ENCODE peak calls at places on chromosomes 12 and 14, in seven cellular contexts. One of them, this sample, is unnamed.

GRCh38 chr14:64720190-64720589 is 16.0 kb downstream of the PLEKHG3 start:
- DNase-seq in HepG2: peak
- DNase-seq in SK-N-SH: no peak
- DNase-seq in GM12878: no peak
- DNase-seq in H1: no peak
- DNase-seq in K562: no peak
- DNase-seq in HCT116: peak
- DNase-seq in this sample: peak

GRCh38 chr14:95505030-95505589 is 11.3 kb downstream of the SYNE3 start:
- DNase-seq in HepG2: no peak
- DNase-seq in SK-N-SH: no peak
- DNase-seq in K562: no peak
- DNase-seq in H1: no peak
- DNase-seq in GM12878: no peak
- DNase-seq in HCT116: no peak
- DNase-seq in this sample: no peak

GRCh38 chr14:89941830-89942377 is 12.6 kb downstream of the EFCAB11 start:
- DNase-seq in GM12878: no peak
- DNase-seq in H1: no peak
- DNase-seq in HepG2: no peak
- DNase-seq in SK-N-SH: no peak
- DNase-seq in K562: no peak
- DNase-seq in HCT116: no peak
- DNase-seq in this sample: no peak

GRCh38 chr12:46926536-46926935 is 100.7 kb upstream of the SLC38A4 start:
- DNase-seq in H1: no peak
- DNase-seq in SK-N-SH: no peak
- DNase-seq in HCT116: no peak
- DNase-seq in K562: no peak
- DNase-seq in HepG2: no peak
- DNase-seq in GM12878: no peak
- DNase-seq in this sample: no peak

GRCh38 chr14:20836668-20837338 is 34.2 kb upstream of the RNASE1 start:
- DNase-seq in HepG2: peak
- DNase-seq in GM12878: no peak
- DNase-seq in SK-N-SH: no peak
- DNase-seq in HCT116: peak
- DNase-seq in H1: no peak
- DNase-seq in K562: peak
- DNase-seq in this sample: peak

GRCh38 chr12:56104815-56105476 is 587 bp downstream of the PA2G4 start:
- DNase-seq in H1: no peak
- DNase-seq in SK-N-SH: peak
- DNase-seq in HepG2: no peak
- DNase-seq in GM12878: no peak
- DNase-seq in K562: peak
- DNase-seq in HCT116: no peak
- DNase-seq in this sample: peak

GRCh38 chr14:64990291-64990690 is 3.6 kb downstream of the FNTB start:
- DNase-seq in GM12878: no peak
- DNase-seq in H1: no peak
- DNase-seq in HepG2: no peak
- DNase-seq in K562: no peak
- DNase-seq in SK-N-SH: no peak
- DNase-seq in HCT116: no peak
- DNase-seq in this sample: no peak

GRCh38 chr14:55698051-55698450 is 118.0 kb downstream of the KTN1 start:
- DNase-seq in K562: no peak
- DNase-seq in H1: no peak
- DNase-seq in HepG2: no peak
- DNase-seq in SK-N-SH: no peak
- DNase-seq in HCT116: no peak
- DNase-seq in GM12878: no peak
- DNase-seq in this sample: no peak

GRCh38 chr12:117000316-117000715 is 89.6 kb downstream of the FBXW8 start:
- DNase-seq in SK-N-SH: no peak
- DNase-seq in H1: no peak
- DNase-seq in HCT116: no peak
- DNase-seq in K562: no peak
- DNase-seq in GM12878: no peak
- DNase-seq in HepG2: no peak
- DNase-seq in this sample: no peak

GRCh38 chr14:103105580-103106168 is 11.1 kb downstream of the EXOC3L4 start:
- DNase-seq in HepG2: no peak
- DNase-seq in K562: no peak
- DNase-seq in HCT116: no peak
- DNase-seq in SK-N-SH: no peak
- DNase-seq in H1: no peak
- DNase-seq in GM12878: no peak
- DNase-seq in this sample: peak

GRCh38 chr12:93387780-93388179 is 10.1 kb downstream of the NUDT4 start:
- DNase-seq in HepG2: no peak
- DNase-seq in SK-N-SH: no peak
- DNase-seq in GM12878: no peak
- DNase-seq in HCT116: no peak
- DNase-seq in K562: no peak
- DNase-seq in H1: no peak
- DNase-seq in this sample: no peak

GRCh38 chr12:65755596-65755978 is 68.7 kb upstream of the HMGA2 start:
- DNase-seq in HepG2: no peak
- DNase-seq in HCT116: no peak
- DNase-seq in SK-N-SH: no peak
- DNase-seq in GM12878: no peak
- DNase-seq in K562: no peak
- DNase-seq in H1: no peak
- DNase-seq in this sample: no peak

GRCh38 chr14:104346112-104346462 is 207.7 kb downstream of the KIF26A start:
- DNase-seq in K562: no peak
- DNase-seq in SK-N-SH: no peak
- DNase-seq in GM12878: no peak
- DNase-seq in HepG2: no peak
- DNase-seq in HCT116: no peak
- DNase-seq in H1: no peak
- DNase-seq in this sample: no peak

GRCh38 chr14:102215071-102215470 is 75.4 kb downstream of the WDR20 start:
- DNase-seq in SK-N-SH: no peak
- DNase-seq in HCT116: no peak
- DNase-seq in K562: no peak
- DNase-seq in GM12878: no peak
- DNase-seq in H1: no peak
- DNase-seq in HepG2: no peak
- DNase-seq in this sample: no peak

GRCh38 chr12:19652391-19652790 is 213.1 kb downstream of the AEBP2 start:
- DNase-seq in GM12878: no peak
- DNase-seq in HepG2: no peak
- DNase-seq in H1: no peak
- DNase-seq in SK-N-SH: no peak
- DNase-seq in HCT116: no peak
- DNase-seq in K562: no peak
- DNase-seq in this sample: no peak

GRCh38 chr14:96105921-96106441 is 66.8 kb downstream of the C14orf132 start:
- DNase-seq in GM12878: no peak
- DNase-seq in K562: no peak
- DNase-seq in SK-N-SH: no peak
- DNase-seq in HCT116: no peak
- DNase-seq in H1: no peak
- DNase-seq in HepG2: no peak
- DNase-seq in this sample: no peak

GRCh38 chr12:79844693-79845092 is 90.2 kb downstream of the PPP1R12A start:
- DNase-seq in K562: peak
- DNase-seq in GM12878: no peak
- DNase-seq in SK-N-SH: no peak
- DNase-seq in H1: no peak
- DNase-seq in HepG2: peak
- DNase-seq in HCT116: peak
- DNase-seq in this sample: no peak

GRCh38 chr14:102772781-102773570 is 4.3 kb upstream of the TRAF3 start:
- DNase-seq in K562: peak
- DNase-seq in HCT116: no peak
- DNase-seq in H1: peak
- DNase-seq in HepG2: peak
- DNase-seq in SK-N-SH: no peak
- DNase-seq in GM12878: no peak
- DNase-seq in this sample: peak

DNA sequence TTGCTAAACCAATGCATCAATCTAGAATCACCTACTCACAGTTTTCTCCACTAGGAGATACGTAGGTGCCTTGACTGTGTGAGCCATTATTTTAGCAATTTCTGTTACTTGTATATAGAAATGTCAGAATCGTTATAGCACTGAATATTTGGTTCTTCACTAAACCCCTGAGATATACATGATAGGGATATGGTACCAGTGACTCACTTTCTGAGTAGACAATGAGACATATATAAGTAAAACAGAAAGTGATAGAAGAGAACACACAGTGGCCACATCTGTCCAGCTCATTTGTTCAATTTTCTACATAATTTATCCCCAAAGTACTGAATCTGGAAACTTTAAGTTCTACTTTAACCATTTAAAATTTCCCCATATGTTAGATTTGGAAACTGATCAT is 1505.5 kb upstream of the TMEM132C start:
- DNase-seq in K562: no peak
- DNase-seq in SK-N-SH: no peak
- DNase-seq in HCT116: no peak
- DNase-seq in HepG2: no peak
- DNase-seq in H1: no peak
- DNase-seq in GM12878: no peak
- DNase-seq in this sample: no peak
- TF ChIP-seq JUND in K562: no peak
- TF ChIP-seq JUND in SK-N-SH: no peak
- TF ChIP-seq JUND in HCT116: no peak
- TF ChIP-seq JUND in HepG2: no peak
- TF ChIP-seq JUND in H1: no peak
- TF ChIP-seq JUND in GM12878: no peak
- TF ChIP-seq JUND in this sample: no peak

GRCh38 chr12:28231248-28231647 is 41.0 kb downstream of the CCDC91 start:
- DNase-seq in GM12878: no peak
- DNase-seq in HCT116: no peak
- DNase-seq in HepG2: no peak
- DNase-seq in K562: no peak
- DNase-seq in H1: no peak
- DNase-seq in SK-N-SH: no peak
- DNase-seq in this sample: no peak
- TF ChIP-seq JUND in GM12878: no peak
- TF ChIP-seq JUND in HCT116: no peak
- TF ChIP-seq JUND in HepG2: no peak
- TF ChIP-seq JUND in K562: no peak
- TF ChIP-seq JUND in H1: no peak
- TF ChIP-seq JUND in SK-N-SH: no peak
- TF ChIP-seq JUND in this sample: no peak

DNA sequence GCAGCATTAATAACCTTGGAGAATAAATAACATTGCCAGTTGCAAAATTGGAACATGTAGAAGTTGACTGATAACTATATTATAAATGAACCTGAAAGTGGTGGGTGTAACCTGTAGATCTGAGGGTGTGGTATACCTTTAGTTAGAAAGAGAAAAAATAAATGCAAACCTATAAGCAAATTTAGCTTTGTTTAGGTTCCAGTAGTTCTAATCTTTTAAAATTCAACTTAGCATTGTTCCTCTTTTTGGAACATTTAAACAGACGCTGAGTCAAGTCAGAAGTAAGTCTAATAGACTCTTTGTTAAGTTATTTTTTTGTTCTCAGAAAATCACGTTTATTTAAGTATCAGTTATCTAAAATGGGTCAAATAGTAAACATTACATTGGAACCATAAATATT is 120.0 kb downstream of the DNAI7 start:
- DNase-seq in GM12878: no peak
- DNase-seq in K562: no peak
- DNase-seq in HepG2: no peak
- DNase-seq in H1: no peak
- DNase-seq in SK-N-SH: no peak
- DNase-seq in HCT116: no peak
- DNase-seq in this sample: no peak
- TF ChIP-seq JUND in GM12878: no peak
- TF ChIP-seq JUND in K562: no peak
- TF ChIP-seq JUND in HepG2: no peak
- TF ChIP-seq JUND in H1: no peak
- TF ChIP-seq JUND in SK-N-SH: no peak
- TF ChIP-seq JUND in HCT116: no peak
- TF ChIP-seq JUND in this sample: no peak

GRCh38 chr14:45728448-45729225 is 475.6 kb upstream of the MIS18BP1 start:
- DNase-seq in SK-N-SH: no peak
- DNase-seq in H1: no peak
- DNase-seq in HCT116: no peak
- DNase-seq in HepG2: no peak
- DNase-seq in GM12878: no peak
- DNase-seq in K562: no peak
- DNase-seq in this sample: no peak
- TF ChIP-seq JUND in SK-N-SH: no peak
- TF ChIP-seq JUND in H1: no peak
- TF ChIP-seq JUND in HCT116: no peak
- TF ChIP-seq JUND in HepG2: no peak
- TF ChIP-seq JUND in GM12878: no peak
- TF ChIP-seq JUND in K562: no peak
- TF ChIP-seq JUND in this sample: no peak

GRCh38 chr12:71756054-71756675 is 1.5 kb downstream of the RAB21 start:
- DNase-seq in GM12878: no peak
- DNase-seq in HepG2: no peak
- DNase-seq in K562: no peak
- DNase-seq in H1: no peak
- DNase-seq in HCT116: no peak
- DNase-seq in SK-N-SH: no peak
- DNase-seq in this sample: no peak
- TF ChIP-seq JUND in GM12878: no peak
- TF ChIP-seq JUND in HepG2: no peak
- TF ChIP-seq JUND in K562: no peak
- TF ChIP-seq JUND in H1: no peak
- TF ChIP-seq JUND in HCT116: no peak
- TF ChIP-seq JUND in SK-N-SH: no peak
- TF ChIP-seq JUND in this sample: no peak